ENCODE peak calls at places on chromosomes 5 and 9, in ten cellular contexts. D, F, C, P, L, Q, Y, X, O and S are unnamed samples.
A peak's percentile ranks its signal among the peaks of the same experiment; 100 is the strongest.

GRCh38 chr9:124505901-124506346 is 1.3 kb downstream of the NR5A1 start:
- DNase-seq in C (no peak), Y (no peak), P (no peak), F (no peak), Q (no peak), D (no peak), O (no peak), X (no peak), L (no peak), S (no peak)

GRCh38 chr9:450057-450456 is 235.4 kb downstream of the DOCK8 start:
- DNase-seq in D (no peak), Y (peak; percentile 29), L (no peak), O (no peak), C (no peak), Q (no peak), F (no peak), X (no peak), P (no peak), S (no peak)

GRCh38 chr5:1247811-1248210 is 22.6 kb downstream of the SLC6A18 start:
- DNase-seq in Y (no peak), D (no peak), X (no peak), O (no peak), F (no peak), P (no peak), Q (no peak), C (no peak), L (no peak), S (no peak)

GRCh38 chr5:168660691-168661090 is 81.5 kb upstream of the PANK3 start:
- DNase-seq in X (no peak), F (no peak), C (no peak), D (no peak), Q (no peak), Y (no peak), O (no peak), P (no peak), L (no peak), S (no peak)

GRCh38 chr5:41009228-41009627 is 61.9 kb downstream of the MROH2B start:
- DNase-seq in O (no peak), L (no peak), D (no peak), Q (no peak), X (peak; percentile 64), P (no peak), C (no peak), F (no peak), Y (peak; percentile 68), S (no peak)

GRCh38 chr9:91053824-91054223 is 252.2 kb downstream of the SYK start:
- DNase-seq in L (no peak), C (no peak), D (no peak), Y (no peak), F (no peak), Q (no peak), X (no peak), O (no peak), P (no peak), S (no peak)

GRCh38 chr9:135228345-135228982 is 141.0 kb downstream of the OLFM1 start:
- DNase-seq in O (no peak), Q (no peak), X (no peak), D (peak; percentile 3), C (no peak), P (no peak), L (no peak), F (no peak), Y (no peak), S (no peak)

GRCh38 chr5:116395708-116396203 is 178.9 kb downstream of the SEMA6A start:
- DNase-seq in D (no peak), C (no peak), F (no peak), Y (no peak), L (no peak), P (no peak), Q (no peak), O (no peak), X (no peak), S (no peak)

GRCh38 chr5:176466245-176466871 is 18.2 kb downstream of the FAF2 start:
- DNase-seq in L (no peak), Q (no peak), Y (peak; percentile 65), D (no peak), X (peak; percentile 56), O (no peak), P (no peak), F (peak; percentile 87), C (no peak), S (no peak)

GRCh38 chr9:127225747-127226646 is 38.6 kb upstream of the GARNL3 start:
- DNase-seq in D (no peak), Y (no peak), X (no peak), P (peak; percentile 23), O (no peak), L (no peak), C (no peak), Q (no peak), F (no peak), S (no peak)